ENCODE peak calls at places on chromosome 20, in six cellular contexts. X is fibroblast of lung; F is stimulated activated CD8-positive, alpha-beta memory T cell treated with anti-CD3 and anti-CD28 coated beads, Interleukin-4, amount 100 ng/mL, for 4 hours; S is NCI-H1105 treated with DMSO at 0.1 percent for 48 hours; J is AG09319; E is HCEC 1CT. Y is an unnamed sample.

GRCh38 chr20:3483784-3484183 is 13.0 kb downstream of the ATRN start:
- DNase-seq in X (peak), F (no peak), S (no peak), J (no peak), E (peak), Y (no peak)

GRCh38 chr20:48339986-48340884 is 487.6 kb downstream of the PREX1 start:
- DNase-seq in X (no peak), F (no peak), S (no peak), J (no peak), E (no peak), Y (no peak)

GRCh38 chr20:63943007-63943807 is 13.0 kb downstream of the UCKL1 start:
- DNase-seq in X (no peak), F (no peak), S (no peak), J (no peak), E (no peak), Y (no peak)

GRCh38 chr20:63475209-63475608 is 2.8 kb upstream of the KCNQ2 start:
- DNase-seq in X (peak), F (no peak), S (no peak), J (no peak), E (no peak), Y (peak)

GRCh38 chr20:20465259-20465658 is 97.4 kb downstream of the INSM1 start:
- DNase-seq in X (no peak), F (no peak), S (peak), J (no peak), E (no peak), Y (peak)

GRCh38 chr20:25280574-25281535 is 33.0 kb downstream of the PYGB start:
- DNase-seq in X (no peak), F (no peak), S (no peak), J (no peak), E (no peak), Y (no peak)

GRCh38 chr20:62420846-62421715 is 6.3 kb downstream of the RBBP8NL start:
- DNase-seq in X (no peak), F (no peak), S (no peak), J (no peak), E (no peak), Y (no peak)

GRCh38 chr20:49754596-49754995 is 40.9 kb upstream of the B4GALT5 start:
- DNase-seq in X (no peak), F (no peak), S (no peak), J (no peak), E (no peak), Y (no peak)

Y was measured in A673.